ENCODE peak calls at places on chromosomes 11 and 22, in eight cellular contexts. L is pulmonary artery endothelial cell, Q is GM18507, F is AG04450, M is AG10803, J is IMR-90, V is dorsolateral prefrontal cortex, K is dermis blood vessel endothelial cell. T is an unnamed sample.

GRCh38 chr11:88280673-88281316 is 56.7 kb downstream of the CTSC start:
- DNase-seq in J (no peak), L (peak; percentile 8), F (no peak), Q (no peak), K (peak; percentile 53), M (peak; percentile 41), V (no peak), T (no peak)

GRCh38 chr11:3192511-3193372 is 25.9 kb downstream of the MRGPRG start:
- DNase-seq in Q (no peak), K (no peak), F (no peak), J (no peak), L (no peak), M (no peak), V (no peak), T (no peak)

GRCh38 chr11:123760894-123761293 is 6.6 kb upstream of the OR6X1 start:
- DNase-seq in L (no peak), M (no peak), Q (no peak), K (no peak), J (no peak), V (no peak), F (no peak), T (no peak)

GRCh38 chr11:86781546-86781945 is 18.8 kb upstream of the PRSS23 start:
- DNase-seq in J (no peak), V (no peak), L (no peak), K (no peak), F (no peak), Q (no peak), M (no peak), T (no peak)

GRCh38 chr11:111322534-111322933 is 24.2 kb downstream of the POU2AF3 start:
- DNase-seq in V (no peak), M (no peak), K (no peak), J (no peak), L (no peak), F (no peak), Q (no peak), T (no peak)

GRCh38 chr11:21485011-21485410 is 707.9 kb upstream of the ANO5 start:
- DNase-seq in Q (no peak), V (no peak), L (no peak), K (no peak), J (no peak), M (no peak), F (no peak), T (no peak)

GRCh38 chr11:44596541-44597276 is 31.2 kb downstream of the CD82 start:
- DNase-seq in K (no peak), V (no peak), J (no peak), Q (no peak), L (no peak), M (no peak), F (no peak), T (no peak)

GRCh38 chr11:35558468-35558867 is 33.1 kb upstream of the PAMR1 start:
- DNase-seq in Q (no peak), J (peak; percentile 81), M (peak; percentile 75), V (no peak), L (no peak), F (no peak), K (no peak), T (no peak)

GRCh38 chr11:68584097-68584496 is 100.2 kb upstream of the GAL start:
- DNase-seq in V (no peak), K (peak; percentile 59), L (no peak), J (peak; percentile 4), F (no peak), Q (peak; percentile 17), M (peak; percentile 13), T (no peak)

GRCh38 chr22:39349967-39350802 is at the start of gene SYNGR1:
- DNase-seq in Q (no peak), M (no peak), J (no peak), K (no peak), V (no peak), F (no peak), L (no peak), T (no peak)

GRCh38 chr11:128582496-128583366 is 4.6 kb downstream of the ETS1 start:
- DNase-seq in L (no peak), K (peak; percentile 65), V (no peak), Q (no peak), J (peak; percentile 98), F (peak; percentile 89), M (peak; percentile 91), T (peak; percentile 82)

GRCh38 chr22:27128461-27129080 is 471.2 kb downstream of the MIAT start:
- DNase-seq in Q (no peak), L (no peak), K (no peak), V (peak; percentile 60), J (no peak), M (peak; percentile 31), F (no peak), T (no peak)

GRCh38 chr22:19808873-19809478 is 45.7 kb downstream of the GNB1L start:
- DNase-seq in K (no peak), J (no peak), V (no peak), F (no peak), Q (no peak), L (no peak), M (no peak), T (no peak)

GRCh38 chr11:113888848-113889247 is 13.5 kb upstream of the USP28 start:
- DNase-seq in J (no peak), F (no peak), M (no peak), Q (no peak), K (no peak), V (no peak), L (no peak), T (no peak)

GRCh38 chr11:117580866-117581265 is 216.2 kb downstream of the DSCAML1 start:
- DNase-seq in Q (no peak), K (no peak), F (no peak), J (no peak), M (no peak), L (no peak), V (no peak), T (no peak)

GRCh38 chr22:37676691-37677627 is 1.5 kb downstream of the LGALS1 start:
- DNase-seq in F (peak; percentile 96), Q (no peak), V (peak; percentile 65), L (peak; percentile 83), K (peak; percentile 95), M (peak; percentile 98), J (peak; percentile 98), T (peak; percentile 97)

GRCh38 chr11:66789097-66789890 is 53.9 kb upstream of the RCE1 start:
- DNase-seq in V (no peak), L (no peak), Q (no peak), M (no peak), K (no peak), F (no peak), J (peak; percentile 46), T (no peak)

GRCh38 chr11:68002943-68003845 is 703 bp downstream of the UNC93B1 start:
- DNase-seq in Q (no peak), F (no peak), V (no peak), J (no peak), M (no peak), L (no peak), K (no peak), T (no peak)

GRCh38 chr11:57787205-57787604 is 25.6 kb downstream of the CTNND1 start:
- DNase-seq in M (no peak), L (no peak), F (no peak), V (no peak), J (no peak), Q (no peak), K (no peak), T (no peak)

GRCh38 chr11:126378763-126379162 is 23.3 kb downstream of the ST3GAL4 start:
- DNase-seq in Q (no peak), J (peak; percentile 57), F (no peak), V (no peak), M (no peak), K (peak; percentile 49), L (peak; percentile 30), T (no peak)

GRCh38 chr22:41672780-41673509 is 15.7 kb downstream of the SNU13 start:
- DNase-seq in V (no peak), L (no peak), F (no peak), Q (no peak), K (peak; percentile 44), M (peak; percentile 53), J (no peak), T (no peak)

GRCh38 chr11:64132388-64132771 is 33.5 kb downstream of the MACROD1 start:
- DNase-seq in M (no peak), K (no peak), V (no peak), Q (no peak), L (no peak), J (no peak), F (no peak), T (no peak)

GRCh38 chr22:38834215-38834953 is 9.4 kb downstream of the NPTXR start:
- DNase-seq in L (no peak), M (no peak), V (no peak), K (no peak), Q (no peak), J (no peak), F (no peak), T (no peak)

GRCh38 chr22:19523240-19524169 is 705 bp downstream of the CLDN5 start:
- DNase-seq in Q (no peak), L (no peak), J (peak; percentile 9), V (no peak), K (peak; percentile 70), M (peak; percentile 23), F (no peak), T (no peak)

GRCh38 chr22:29205260-29205597 is 467 bp upstream of the EMID1 start:
- DNase-seq in L (no peak), V (no peak), J (no peak), M (no peak), F (no peak), K (no peak), Q (no peak), T (no peak)

GRCh38 chr11:34052608-34053160 is 1.2 kb downstream of the CAPRIN1 start:
- DNase-seq in V (peak; percentile 35), M (no peak), F (no peak), K (peak; percentile 41), L (no peak), Q (no peak), J (no peak), T (no peak)

GRCh38 chr11:19393941-19394340 is 153.2 kb upstream of the E2F8 start:
- DNase-seq in K (no peak), V (no peak), F (no peak), L (no peak), M (peak; percentile 61), J (peak; percentile 83), Q (no peak), T (no peak)

GRCh38 chr11:121476379-121477032 is 23.7 kb upstream of the SORL1-AS1 start:
- DNase-seq in J (no peak), M (no peak), L (no peak), F (no peak), V (no peak), Q (no peak), K (no peak), T (no peak)

GRCh38 chr11:7689239-7689638 is 15.9 kb upstream of the CYB5R2 start:
- DNase-seq in M (no peak), F (no peak), L (no peak), V (no peak), J (no peak), Q (no peak), K (no peak), T (no peak)

GRCh38 chr11:921921-922678 is 3.6 kb upstream of the AP2A2 start:
- DNase-seq in K (no peak), J (no peak), L (no peak), Q (no peak), M (no peak), F (no peak), V (no peak), T (no peak)

T was measured in fibroblast of the conjunctiva.